ENCODE peak calls at places on chromosome 3, in four cellular contexts. One of them, this sample, is unnamed.

GRCh38 chr3:128062033-128062745 is 10.0 kb downstream of the SEC61A1 start:
- DNase-seq in ovary: no peak
- DNase-seq in fibroblast of lung: no peak
- DNase-seq in colonic mucosa: no peak
- DNase-seq in this sample: no peak

GRCh38 chr3:128313936-128314335 is 152.8 kb downstream of the DNAJB8 start:
- DNase-seq in ovary: no peak
- DNase-seq in fibroblast of lung: no peak
- DNase-seq in colonic mucosa: no peak
- DNase-seq in this sample: no peak

GRCh38 chr3:115862099-115862498 is 238.8 kb downstream of the GAP43 start:
- DNase-seq in ovary: no peak
- DNase-seq in fibroblast of lung: no peak
- DNase-seq in colonic mucosa: no peak
- DNase-seq in this sample: no peak

GRCh38 chr3:69033470-69033869 is 18.7 kb downstream of the TMF1 start:
- DNase-seq in ovary: no peak
- DNase-seq in fibroblast of lung: peak; percentile 10
- DNase-seq in colonic mucosa: no peak
- DNase-seq in this sample: no peak

GRCh38 chr3:55416381-55416821 is 70.7 kb downstream of the WNT5A start:
- DNase-seq in ovary: no peak
- DNase-seq in fibroblast of lung: peak; percentile 84
- DNase-seq in colonic mucosa: no peak
- DNase-seq in this sample: no peak

GRCh38 chr3:135930243-135930642 is 35.3 kb upstream of the PPP2R3A start:
- DNase-seq in ovary: no peak
- DNase-seq in fibroblast of lung: no peak
- DNase-seq in colonic mucosa: no peak
- DNase-seq in this sample: no peak

GRCh38 chr3:47283193-47283537 is 421 bp downstream of the KLHL18 start:
- DNase-seq in ovary: no peak
- DNase-seq in fibroblast of lung: no peak
- DNase-seq in colonic mucosa: peak; percentile 39
- DNase-seq in this sample: no peak

GRCh38 chr3:174776123-174776522 is 83.0 kb upstream of the NAALADL2 start:
- DNase-seq in ovary: no peak
- DNase-seq in fibroblast of lung: no peak
- DNase-seq in colonic mucosa: no peak
- DNase-seq in this sample: no peak

GRCh38 chr3:194046995-194047681 is 88.8 kb upstream of the HES1 start:
- DNase-seq in ovary: no peak
- DNase-seq in fibroblast of lung: no peak
- DNase-seq in colonic mucosa: peak; percentile 78
- DNase-seq in this sample: peak; percentile 19

GRCh38 chr3:140023616-140024530 is 88.9 kb downstream of the CLSTN2 start:
- DNase-seq in ovary: peak; percentile 75
- DNase-seq in fibroblast of lung: no peak
- DNase-seq in colonic mucosa: peak; percentile 20
- DNase-seq in this sample: peak; percentile 46

GRCh38 chr3:3119393-3119851 is 7.3 kb upstream of the TRNT1 start:
- DNase-seq in ovary: no peak
- DNase-seq in fibroblast of lung: no peak
- DNase-seq in colonic mucosa: no peak
- DNase-seq in this sample: no peak

GRCh38 chr3:112390783-112391641 is 58.1 kb downstream of the CD200 start:
- DNase-seq in ovary: peak; percentile 53
- DNase-seq in fibroblast of lung: peak; percentile 91
- DNase-seq in colonic mucosa: no peak
- DNase-seq in this sample: peak; percentile 49

GRCh38 chr3:44469914-44470313 is 7.6 kb downstream of the ZNF445 start:
- DNase-seq in ovary: no peak
- DNase-seq in fibroblast of lung: no peak
- DNase-seq in colonic mucosa: no peak
- DNase-seq in this sample: no peak

GRCh38 chr3:123281406-123281805 is 79.7 kb downstream of the SEC22A start:
- DNase-seq in ovary: no peak
- DNase-seq in fibroblast of lung: no peak
- DNase-seq in colonic mucosa: no peak
- DNase-seq in this sample: no peak

GRCh38 chr3:197256836-197257444 is 41.5 kb downstream of the DLG1 start:
- DNase-seq in ovary: no peak
- DNase-seq in fibroblast of lung: peak; percentile 73
- DNase-seq in colonic mucosa: peak; percentile 49
- DNase-seq in this sample: no peak

GRCh38 chr3:149603126-149604074 is 54.4 kb downstream of the WWTR1 start:
- DNase-seq in ovary: no peak
- DNase-seq in fibroblast of lung: peak; percentile 76
- DNase-seq in colonic mucosa: no peak
- DNase-seq in this sample: no peak

GRCh38 chr3:117268318-117268717 is 558.7 kb downstream of the TUSC7 start:
- DNase-seq in ovary: no peak
- DNase-seq in fibroblast of lung: no peak
- DNase-seq in colonic mucosa: no peak
- DNase-seq in this sample: no peak

GRCh38 chr3:189652042-189652441 is 20.9 kb downstream of the TP63 start:
- DNase-seq in ovary: no peak
- DNase-seq in fibroblast of lung: peak; percentile 8
- DNase-seq in colonic mucosa: peak; percentile 22
- DNase-seq in this sample: no peak

GRCh38 chr3:194572131-194572789 is 61.0 kb downstream of the TMEM44 start:
- DNase-seq in ovary: no peak
- DNase-seq in fibroblast of lung: peak; percentile 90
- DNase-seq in colonic mucosa: no peak
- DNase-seq in this sample: no peak

GRCh38 chr3:125003369-125003853 is 52.4 kb downstream of the HEG1 start:
- DNase-seq in ovary: peak; percentile 69
- DNase-seq in fibroblast of lung: peak; percentile 62
- DNase-seq in colonic mucosa: peak; percentile 42
- DNase-seq in this sample: no peak

GRCh38 chr3:73535137-73535536 is 89.6 kb downstream of the PDZRN3 start:
- DNase-seq in ovary: no peak
- DNase-seq in fibroblast of lung: no peak
- DNase-seq in colonic mucosa: no peak
- DNase-seq in this sample: no peak

GRCh38 chr3:140050977-140051957 is 116.3 kb downstream of the CLSTN2 start:
- DNase-seq in ovary: peak; percentile 52
- DNase-seq in fibroblast of lung: no peak
- DNase-seq in colonic mucosa: no peak
- DNase-seq in this sample: peak; percentile 12

GRCh38 chr3:195809796-195810454 is 1.8 kb downstream of the MUC4 start:
- DNase-seq in ovary: no peak
- DNase-seq in fibroblast of lung: no peak
- DNase-seq in colonic mucosa: peak; percentile 33
- DNase-seq in this sample: no peak

GRCh38 chr3:52058111-52058510 is 1.7 kb upstream of the DUSP7 start:
- DNase-seq in ovary: no peak
- DNase-seq in fibroblast of lung: no peak
- DNase-seq in colonic mucosa: no peak
- DNase-seq in this sample: no peak

GRCh38 chr3:194139085-194139976 is 3.4 kb downstream of the HES1 start:
- DNase-seq in ovary: peak; percentile 61
- DNase-seq in fibroblast of lung: no peak
- DNase-seq in colonic mucosa: no peak
- DNase-seq in this sample: no peak

GRCh38 chr3:50885491-50885890 is 210.8 kb downstream of the DOCK3 start:
- DNase-seq in ovary: no peak
- DNase-seq in fibroblast of lung: no peak
- DNase-seq in colonic mucosa: no peak
- DNase-seq in this sample: no peak

GRCh38 chr3:56314842-56315241 is 153.4 kb downstream of the ERC2 start:
- DNase-seq in ovary: no peak
- DNase-seq in fibroblast of lung: peak; percentile 11
- DNase-seq in colonic mucosa: no peak
- DNase-seq in this sample: no peak

GRCh38 chr3:45507820-45508317 is 86.7 kb upstream of the LIMD1 start:
- DNase-seq in ovary: no peak
- DNase-seq in fibroblast of lung: peak; percentile 79
- DNase-seq in colonic mucosa: no peak
- DNase-seq in this sample: no peak

GRCh38 chr3:63872135-63872924 is 8.7 kb downstream of the ATXN7 start:
- DNase-seq in ovary: no peak
- DNase-seq in fibroblast of lung: peak; percentile 88
- DNase-seq in colonic mucosa: no peak
- DNase-seq in this sample: no peak

GRCh38 chr3:49134471-49135265 is 1.8 kb upstream of the LAMB2 start:
- DNase-seq in ovary: no peak
- DNase-seq in fibroblast of lung: no peak
- DNase-seq in colonic mucosa: no peak
- DNase-seq in this sample: no peak

GRCh38 chr3:192079098-192079497 is 618.1 kb downstream of the PYDC2 start:
- DNase-seq in ovary: no peak
- DNase-seq in fibroblast of lung: no peak
- DNase-seq in colonic mucosa: no peak
- DNase-seq in this sample: no peak

GRCh38 chr3:58236527-58237237 is 910 bp upstream of the ABHD6 start:
- DNase-seq in ovary: no peak
- DNase-seq in fibroblast of lung: no peak
- DNase-seq in colonic mucosa: peak; percentile 38
- DNase-seq in this sample: no peak

DNA sequence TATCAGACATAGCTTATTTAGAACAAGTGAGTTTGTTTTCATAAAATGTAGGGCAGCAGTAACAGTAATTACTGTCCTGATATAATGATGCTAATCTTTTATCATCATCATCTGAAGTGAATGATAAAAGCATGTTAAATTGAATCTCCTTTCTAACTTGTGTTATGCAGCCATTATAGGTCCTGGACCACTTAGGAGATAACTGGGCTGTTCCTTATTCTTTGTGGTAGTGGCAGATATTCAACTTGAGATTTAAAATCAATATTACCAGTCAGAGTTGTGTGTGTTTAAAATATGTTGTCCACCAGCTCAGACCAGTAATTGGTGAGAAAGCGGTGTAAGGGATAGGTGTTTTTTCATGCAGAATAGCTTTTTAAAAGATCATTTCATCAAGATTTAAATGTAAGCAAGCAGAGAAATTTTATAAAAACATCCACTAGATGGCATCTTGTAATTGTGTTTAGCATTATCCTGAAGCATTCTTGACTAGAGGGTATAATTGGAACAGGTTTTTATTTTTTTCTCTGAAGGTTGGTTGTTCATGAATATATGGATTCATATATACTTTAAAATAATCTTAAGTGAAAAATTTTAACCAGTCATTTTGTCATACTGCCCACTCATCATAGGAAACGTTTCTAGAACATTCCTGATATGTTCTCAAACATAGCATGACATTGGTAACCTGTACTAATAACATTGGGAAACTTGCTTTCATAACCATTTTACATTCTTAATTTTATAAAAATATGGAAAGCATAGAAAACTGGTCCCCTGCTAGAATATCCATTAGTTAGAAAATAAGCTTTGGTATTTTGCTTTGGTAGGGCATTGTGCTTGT is 153.9 kb downstream of the BBX start:
- DNase-seq in ovary: no peak
- DNase-seq in fibroblast of lung: peak; percentile 58
- DNase-seq in colonic mucosa: no peak
- DNase-seq in this sample: no peak
- H3K27ac ChIP-seq in ovary: no peak overlapping the region
- H3K27ac ChIP-seq in fibroblast of lung: no peak overlapping the region
- H3K27ac ChIP-seq in colonic mucosa: no peak overlapping the region
- H3K27ac ChIP-seq in this sample: no peak overlapping the region

GRCh38 chr3:33144433-33144832 is 30.6 kb downstream of the CRTAP start:
- DNase-seq in ovary: no peak
- DNase-seq in fibroblast of lung: no peak
- DNase-seq in colonic mucosa: no peak
- DNase-seq in this sample: no peak
- H3K27ac ChIP-seq in ovary: no peak overlapping the region
- H3K27ac ChIP-seq in fibroblast of lung: no peak overlapping the region
- H3K27ac ChIP-seq in colonic mucosa: no peak overlapping the region
- H3K27ac ChIP-seq in this sample: no peak overlapping the region

DNA sequence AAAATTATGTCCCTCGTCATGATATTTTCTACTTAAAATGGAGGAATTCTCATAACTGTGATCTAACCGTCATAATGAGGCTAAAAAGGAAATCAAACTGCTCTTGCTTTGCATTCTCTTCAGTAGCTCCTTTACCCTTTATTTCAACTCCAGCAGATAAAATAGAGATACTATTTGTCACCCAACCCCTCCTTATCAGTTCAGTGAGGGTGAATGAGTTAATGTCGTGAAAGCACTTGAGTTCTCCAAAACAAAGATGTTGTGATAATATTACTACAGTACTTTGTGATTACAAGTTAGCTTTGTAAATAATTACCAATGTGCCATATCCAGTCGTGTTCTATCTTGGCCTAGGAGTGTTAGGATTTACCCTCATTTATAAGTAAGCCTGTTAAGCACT is 63.4 kb upstream of the ANKRD28 start:
- DNase-seq in ovary: no peak
- DNase-seq in fibroblast of lung: no peak
- DNase-seq in colonic mucosa: no peak
- DNase-seq in this sample: no peak
- H3K27ac ChIP-seq in ovary: no peak overlapping the region
- H3K27ac ChIP-seq in fibroblast of lung: no peak overlapping the region
- H3K27ac ChIP-seq in colonic mucosa: no peak overlapping the region
- H3K27ac ChIP-seq in this sample: no peak overlapping the region

GRCh38 chr3:184526158-184526483 is 35.5 kb upstream of the EPHB3 start:
- DNase-seq in ovary: no peak
- DNase-seq in fibroblast of lung: no peak
- DNase-seq in colonic mucosa: no peak
- DNase-seq in this sample: no peak
- H3K27ac ChIP-seq in ovary: peak overlapping the region; percentile 73
- H3K27ac ChIP-seq in fibroblast of lung: no peak overlapping the region
- H3K27ac ChIP-seq in colonic mucosa: no peak overlapping the region
- H3K27ac ChIP-seq in this sample: no peak overlapping the region

GRCh38 chr3:169389925-169390253 is 273.6 kb downstream of the MECOM start:
- DNase-seq in ovary: no peak
- DNase-seq in fibroblast of lung: no peak
- DNase-seq in colonic mucosa: peak; percentile 48
- DNase-seq in this sample: no peak

GRCh38 chr3:169390741-169391300 is 272.7 kb downstream of the MECOM start:
- DNase-seq in ovary: no peak
- DNase-seq in fibroblast of lung: peak; percentile 55
- DNase-seq in colonic mucosa: no peak
- DNase-seq in this sample: no peak

GRCh38 chr3:169389211-169389924 is 274.1 kb downstream of the MECOM start:
- DNase-seq in ovary: no peak
- DNase-seq in fibroblast of lung: no peak
- DNase-seq in colonic mucosa: peak; percentile 32
- DNase-seq in this sample: no peak

GRCh38 chr3:169391672-169392071 is 271.8 kb downstream of the MECOM start:
- DNase-seq in ovary: no peak
- DNase-seq in fibroblast of lung: no peak
- DNase-seq in colonic mucosa: no peak
- DNase-seq in this sample: no peak

DNA sequence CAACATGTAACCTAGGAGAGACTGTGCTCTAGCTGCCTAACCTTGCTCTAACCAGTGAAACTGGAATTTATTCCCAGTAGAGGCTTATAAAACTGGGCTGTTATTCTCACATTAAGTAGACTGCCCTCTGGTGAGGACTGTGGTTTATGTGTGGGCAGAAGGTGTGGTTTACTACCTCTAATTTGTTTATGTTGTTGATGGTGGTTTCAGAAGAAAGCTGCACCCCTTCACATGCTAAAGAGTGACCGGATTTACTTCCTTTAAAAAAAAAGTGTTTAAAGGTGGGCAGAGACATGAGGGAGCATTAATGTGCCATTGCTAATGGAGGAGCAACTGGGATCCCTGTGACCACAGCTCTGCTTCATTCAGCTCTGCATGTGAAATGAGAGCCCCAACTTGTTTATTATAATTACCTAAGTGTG is 273.2 kb downstream of the MECOM start:
- DNase-seq in ovary: no peak
- DNase-seq in fibroblast of lung: no peak
- DNase-seq in colonic mucosa: peak; percentile 31
- DNase-seq in this sample: no peak
- H3K27ac ChIP-seq in ovary: no peak overlapping the region
- H3K27ac ChIP-seq in fibroblast of lung: no peak overlapping the region
- H3K27ac ChIP-seq in colonic mucosa: peak overlapping the region; percentile 86
- H3K27ac ChIP-seq in this sample: no peak overlapping the region